ENCODE peak calls at places on chromosome 9, in eight cellular contexts. H, T, M, O, N, Y, W and K are unnamed samples.

GRCh38 chr9:113511856-113512761 is 48.6 kb downstream of the RGS3 start:
- DNase-seq in T (no peak), O (peak; percentile 75), N (peak; percentile 45), W (no peak), M (peak; percentile 13), Y (no peak), H (peak; percentile 44), K (peak; percentile 89)

GRCh38 chr9:100063185-100063584 is 35.6 kb downstream of the ERP44 start:
- DNase-seq in O (no peak), N (no peak), M (no peak), W (no peak), T (no peak), H (no peak), Y (no peak), K (no peak)

GRCh38 chr9:87564111-87564510 is 66.4 kb downstream of the DAPK1 start:
- DNase-seq in N (no peak), H (no peak), T (no peak), O (peak; percentile 57), M (no peak), W (no peak), Y (peak; percentile 4), K (no peak)

GRCh38 chr9:93667627-93668026 is 91.2 kb downstream of the PHF2 start:
- DNase-seq in H (no peak), O (no peak), T (no peak), M (no peak), Y (no peak), W (peak; percentile 13), N (no peak), K (no peak)

GRCh38 chr9:123414921-123415592 is 59.1 kb downstream of the CRB2 start:
- DNase-seq in Y (no peak), M (no peak), W (peak; percentile 28), N (no peak), T (no peak), H (no peak), O (no peak), K (no peak)

GRCh38 chr9:33311953-33312352 is 21.6 kb downstream of the NFX1 start:
- DNase-seq in O (no peak), W (no peak), N (no peak), H (no peak), T (no peak), Y (no peak), M (no peak), K (no peak)

GRCh38 chr9:70250221-70250620 is 8.6 kb upstream of the SMC5 start:
- DNase-seq in O (no peak), W (no peak), Y (no peak), T (no peak), N (no peak), H (no peak), M (no peak), K (no peak)

GRCh38 chr9:116891438-116891837 is 204.3 kb downstream of the TRIM32 start:
- DNase-seq in W (no peak), T (no peak), O (no peak), Y (no peak), M (no peak), N (no peak), H (no peak), K (no peak)

GRCh38 chr9:127847155-127847463 is 7.3 kb downstream of the ENG start:
- DNase-seq in Y (no peak), H (no peak), M (no peak), N (no peak), O (peak; percentile 87), W (no peak), T (no peak), K (no peak)

GRCh38 chr9:110580850-110581249 is 1.3 kb upstream of the SVEP1 start:
- DNase-seq in N (no peak), M (peak; percentile 95), H (no peak), Y (no peak), O (no peak), T (no peak), W (no peak), K (no peak)

GRCh38 chr9:95127249-95128176 is 190.0 kb downstream of the FANCC start:
- DNase-seq in Y (peak; percentile 73), H (peak; percentile 63), M (peak; percentile 57), T (peak; percentile 42), N (peak; percentile 57), W (peak; percentile 92), O (peak; percentile 62), K (peak; percentile 64)

GRCh38 chr9:92425578-92425977 is 1.3 kb upstream of the OMD start:
- DNase-seq in W (no peak), M (no peak), Y (no peak), H (no peak), N (no peak), T (no peak), O (no peak), K (no peak)

GRCh38 chr9:121976751-121977150 is 116.4 kb downstream of the TTLL11 start:
- DNase-seq in Y (no peak), M (peak; percentile 85), N (no peak), O (peak; percentile 80), W (no peak), H (no peak), T (no peak), K (no peak)

GRCh38 chr9:72906810-72907209 is 46.0 kb downstream of the ALDH1A1 start:
- DNase-seq in N (no peak), M (no peak), W (no peak), O (no peak), Y (no peak), H (no peak), T (no peak), K (no peak)